ENCODE peak calls at places on chromosomes 7 and 10, in five cellular contexts. G, O, Y, K and H are unnamed samples.

GRCh38 chr7:30143748-30144251 is 9.0 kb downstream of the MTURN start:
- DNase-seq in G (no peak), O (no peak), Y (no peak), K (no peak), H (no peak)

GRCh38 chr10:115572740-115573455 is 479.7 kb downstream of the ATRNL1 start:
- DNase-seq in G (no peak), O (peak), Y (peak), K (no peak), H (peak)

GRCh38 chr10:19169684-19170083 is 121.1 kb downstream of the MALRD1 start:
- DNase-seq in G (no peak), O (no peak), Y (no peak), K (no peak), H (no peak)

GRCh38 chr7:128882134-128882533 is 19.5 kb downstream of the ATP6V1F start:
- DNase-seq in G (no peak), O (no peak), Y (no peak), K (no peak), H (no peak)

GRCh38 chr10:88858493-88858892 is 6.8 kb upstream of the ANKRD22 start:
- DNase-seq in G (no peak), O (no peak), Y (no peak), K (no peak), H (no peak)

GRCh38 chr10:46516660-46517416 is 39.6 kb downstream of the GPRIN2 start:
- DNase-seq in G (no peak), O (peak), Y (no peak), K (no peak), H (no peak)

GRCh38 chr7:42678315-42678714 is 233.6 kb downstream of the C7orf25 start:
- DNase-seq in G (no peak), O (no peak), Y (no peak), K (no peak), H (no peak)

GRCh38 chr10:124025152-124025551 is 68.2 kb downstream of the CHST15 start:
- DNase-seq in G (no peak), O (no peak), Y (no peak), K (no peak), H (no peak)

GRCh38 chr10:75525646-75526045 is 94.2 kb downstream of the LRMDA start:
- DNase-seq in G (peak), O (no peak), Y (no peak), K (no peak), H (no peak)

GRCh38 chr7:1225462-1226154 is 7.1 kb upstream of the UNCX start:
- DNase-seq in G (no peak), O (no peak), Y (peak), K (peak), H (no peak)

GRCh38 chr10:1745794-1746456 is 8.6 kb upstream of the ADARB2 start:
- DNase-seq in G (no peak), O (no peak), Y (no peak), K (no peak), H (no peak)

DNA sequence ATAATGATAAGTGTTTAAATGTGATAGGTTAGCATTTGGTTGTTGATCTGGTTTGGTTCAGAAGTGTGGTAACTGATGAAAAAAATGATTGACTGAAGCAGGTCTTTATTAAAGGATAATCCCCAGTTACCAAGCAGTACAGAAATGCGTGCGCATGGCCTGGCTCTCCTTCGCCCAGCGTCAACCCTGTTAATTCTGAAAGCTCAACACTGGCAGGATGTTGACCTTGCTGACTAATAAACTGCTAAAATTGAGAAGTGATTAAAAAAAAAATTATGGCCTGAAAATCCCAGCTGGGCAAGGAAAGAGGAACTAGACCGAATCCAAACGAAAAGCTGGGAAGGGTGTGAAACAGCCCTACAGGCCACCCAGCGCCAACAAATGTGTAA is 755 bp downstream of the SHTN1 start:
- DNase-seq in G (peak), O (no peak), Y (no peak), K (no peak), H (peak)
- H3K27ac ChIP-seq in G (no peak), O (peak), Y (no peak), K (peak), H (peak)

GRCh38 chr7:18754766-18755165 is 259.2 kb downstream of the HDAC9 start:
- DNase-seq in G (no peak), O (no peak), Y (no peak), K (no peak), H (no peak)
- H3K4me3 ChIP-seq in G (no peak), O (no peak), Y (no peak), K (no peak), H (no peak)

GRCh38 chr7:158314394-158314793 is 273.2 kb downstream of the PTPRN2 start:
- DNase-seq in G (no peak), O (no peak), Y (no peak), K (no peak), H (no peak)
- TF ChIP-seq REST in G (no peak), O (no peak), Y (no peak), K (no peak), H (no peak)

DNA sequence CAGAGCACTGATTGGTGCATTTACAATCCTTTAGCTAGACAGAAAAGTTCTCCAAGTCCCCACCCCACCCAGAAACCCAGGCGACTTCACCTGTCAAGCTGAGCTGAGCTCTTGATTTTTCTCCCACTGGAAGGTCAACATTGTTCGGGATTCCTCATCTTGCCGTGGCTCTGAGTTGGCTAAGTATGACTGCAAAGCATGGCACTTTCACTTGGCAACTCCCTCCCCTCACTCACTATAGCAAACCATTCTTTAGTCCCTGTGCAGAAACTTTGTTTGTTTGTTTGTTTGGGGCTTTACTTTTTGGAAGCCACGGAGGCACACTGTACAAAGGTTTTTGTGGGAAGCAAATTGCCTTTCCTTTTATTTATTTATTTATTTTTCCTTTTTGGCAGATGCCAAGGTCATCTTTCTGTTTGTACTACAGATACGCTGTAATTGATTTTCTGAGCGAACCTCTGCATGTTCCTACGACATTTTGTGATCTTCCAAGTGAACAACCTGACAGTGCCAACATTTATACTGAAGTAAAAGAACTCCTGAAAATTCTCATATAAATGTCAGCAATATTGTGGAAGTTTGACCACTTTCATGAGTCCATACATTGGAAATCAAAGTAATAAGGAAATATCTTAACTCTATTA is 86.9 kb upstream of the EEPD1 start:
- DNase-seq in G (no peak), O (no peak), Y (no peak), K (no peak), H (no peak)
- H3K27ac ChIP-seq in G (no peak), O (no peak), Y (no peak), K (no peak), H (no peak)

GRCh38 chr10:17673517-17674051 is 29.6 kb downstream of the STAM start:
- DNase-seq in G (no peak), O (peak), Y (peak), K (peak), H (peak)
- H3K4me3 ChIP-seq in G (no peak), O (peak), Y (no peak), K (no peak), H (no peak)

DNA sequence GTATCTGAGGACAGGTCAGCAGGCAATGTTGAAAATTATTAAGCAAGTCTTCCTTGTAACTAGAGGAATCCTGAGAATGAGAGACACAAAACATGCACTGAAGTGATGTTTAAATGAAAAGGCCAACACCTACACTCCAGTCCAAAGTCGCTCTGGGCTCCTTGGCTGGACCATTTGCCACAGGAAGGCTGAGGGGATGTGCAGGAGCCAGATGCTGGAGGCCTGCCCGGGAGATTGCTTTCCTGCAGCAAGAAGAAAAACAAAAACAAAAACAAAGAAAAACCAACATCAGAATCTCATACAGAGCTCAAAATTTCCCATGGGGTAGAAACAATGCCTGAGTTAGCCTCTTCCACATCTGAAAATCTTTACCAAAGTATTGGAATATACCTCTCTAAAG is 157.0 kb downstream of the DGKI start:
- DNase-seq in G (no peak), O (no peak), Y (no peak), K (no peak), H (no peak)
- TF ChIP-seq REST in G (no peak), O (no peak), Y (no peak), K (no peak), H (no peak)

GRCh38 chr7:116674508-116675173 is 2.6 kb downstream of the MET start:
- DNase-seq in G (no peak), O (peak), Y (peak), K (no peak), H (no peak)

GRCh38 chr7:116672596-116673503 is 854 bp downstream of the MET start:
- DNase-seq in G (no peak), O (peak), Y (peak), K (no peak), H (no peak)

GRCh38 chr7:116671681-116672595 is at the start of gene MET:
- DNase-seq in G (no peak), O (peak), Y (peak), K (peak), H (peak)

GRCh38 chr7:116671111-116671510 is 885 bp upstream of the MET start:
- DNase-seq in G (no peak), O (no peak), Y (no peak), K (no peak), H (no peak)

DNA sequence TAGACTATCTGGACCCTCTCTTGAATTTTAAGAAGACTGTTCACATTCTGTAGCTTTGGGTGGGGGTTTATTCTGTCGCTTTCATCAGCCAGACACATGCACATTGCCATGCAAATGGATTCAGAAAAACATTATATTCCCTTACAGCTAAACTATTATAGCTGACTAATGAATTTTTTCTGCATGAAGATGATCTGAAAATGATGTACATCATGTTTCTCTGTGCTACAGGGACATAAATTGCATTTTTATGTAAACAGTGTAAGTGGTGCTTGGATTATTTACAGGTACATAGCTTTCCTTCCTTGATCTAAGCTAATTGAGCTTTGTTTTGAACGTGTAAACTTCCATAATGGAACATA is 1.5 kb downstream of the MET start:
- DNase-seq in G (no peak), O (no peak), Y (no peak), K (no peak), H (no peak)
- H3K27ac ChIP-seq in G (no peak), O (peak), Y (no peak), K (no peak), H (peak)

GRCh38 chr7:100544386-100544785 is 5.4 kb downstream of the AGFG2 start:
- DNase-seq in G (no peak), O (no peak), Y (no peak), K (no peak), H (no peak)

GRCh38 chr7:100543586-100543985 is 4.6 kb downstream of the AGFG2 start:
- DNase-seq in G (no peak), O (no peak), Y (no peak), K (no peak), H (no peak)

GRCh38 chr7:100546129-100546867 is 7.3 kb downstream of the AGFG2 start:
- DNase-seq in G (no peak), O (peak), Y (no peak), K (no peak), H (no peak)

GRCh38 chr7:100545636-100546128 is 6.7 kb downstream of the AGFG2 start:
- DNase-seq in G (no peak), O (peak), Y (peak), K (peak), H (peak)

GRCh38 chr7:100544949-100545635 is 6.1 kb downstream of the AGFG2 start:
- DNase-seq in G (no peak), O (no peak), Y (no peak), K (no peak), H (no peak)
- H3K4me3 ChIP-seq in G (no peak), O (peak), Y (no peak), K (no peak), H (peak)

GRCh38 chr10:3143791-3144434 is 28.7 kb downstream of the PITRM1 start:
- DNase-seq in G (no peak), O (no peak), Y (no peak), K (no peak), H (no peak)

GRCh38 chr10:3147117-3147820 is 25.3 kb downstream of the PITRM1 start:
- DNase-seq in G (no peak), O (no peak), Y (no peak), K (no peak), H (no peak)

GRCh38 chr10:3146289-3146688 is 26.3 kb downstream of the PITRM1 start:
- DNase-seq in G (no peak), O (no peak), Y (no peak), K (no peak), H (no peak)

GRCh38 chr10:3143366-3143765 is 29.2 kb downstream of the PITRM1 start:
- DNase-seq in G (no peak), O (no peak), Y (no peak), K (no peak), H (no peak)

GRCh38 chr10:3145366-3145765 is 27.2 kb downstream of the PITRM1 start:
- DNase-seq in G (no peak), O (no peak), Y (no peak), K (no peak), H (no peak)
- TF ChIP-seq REST in G (no peak), O (no peak), Y (no peak), K (no peak), H (no peak)

GRCh38 chr7:28024786-28025334 is 155.7 kb downstream of the JAZF1 start:
- DNase-seq in G (no peak), O (no peak), Y (no peak), K (no peak), H (no peak)
- H3K27ac ChIP-seq in G (no peak), O (peak), Y (no peak), K (no peak), H (peak)